ENCODE peak calls at places on chromosomes 16 and 17, in four cellular contexts. W is progenitor cell of endocrine pancreas, R is neural progenitor cell, S is brain microvascular endothelial cell. F is an unnamed sample.
A peak's percentile ranks its signal among the peaks of the same experiment; 100 is the strongest.

GRCh38 chr17:42920922-42921321 is 20.3 kb downstream of the G6PC1 start:
- DNase-seq in W (no peak), R (no peak), S (no peak), F (no peak)

GRCh38 chr17:8384801-8385335 is 1.9 kb upstream of the RPL26 start:
- DNase-seq in W (no peak), R (peak; percentile 21), S (peak; percentile 80), F (no peak)

GRCh38 chr16:85316321-85316919 is 204.1 kb upstream of the CIBAR2 start:
- DNase-seq in W (peak; percentile 62), R (peak; percentile 88), S (no peak), F (peak; percentile 85)

GRCh38 chr16:4987580-4988374 is 29.6 kb downstream of the SEC14L5 start:
- DNase-seq in W (peak; percentile 15), R (peak; percentile 40), S (no peak), F (peak; percentile 45)

GRCh38 chr16:88747588-88748301 is 37.3 kb downstream of the PIEZO1 start:
- DNase-seq in W (no peak), R (no peak), S (no peak), F (no peak)

GRCh38 chr16:62036101-62036806 is at the start of gene CDH8:
- DNase-seq in W (peak; percentile 26), R (peak; percentile 89), S (peak; percentile 36), F (peak; percentile 69)

GRCh38 chr17:57338257-57338919 is 82.1 kb downstream of the MSI2 start:
- DNase-seq in W (no peak), R (peak; percentile 70), S (no peak), F (no peak)

GRCh38 chr16:19766988-19767387 is 48.9 kb downstream of the IQCK start:
- DNase-seq in W (no peak), R (no peak), S (no peak), F (no peak)

GRCh38 chr16:30472328-30472942 is at the start of gene ITGAL:
- DNase-seq in W (no peak), R (no peak), S (no peak), F (no peak)

GRCh38 chr17:78879679-78880186 is 23.3 kb downstream of the CEP295NL start:
- DNase-seq in W (no peak), R (no peak), S (peak; percentile 87), F (peak; percentile 35)

GRCh38 chr16:31179153-31179746 is 689 bp upstream of the FUS start:
- DNase-seq in W (no peak), R (no peak), S (no peak), F (no peak)

GRCh38 chr17:79306688-79307323 is 232.2 kb downstream of the ENGASE start:
- DNase-seq in W (no peak), R (no peak), S (no peak), F (no peak)

GRCh38 chr17:53736516-53737274 is 86.0 kb upstream of the KIF2B start:
- DNase-seq in W (no peak), R (no peak), S (no peak), F (peak; percentile 13)

GRCh38 chr16:52469775-52470174 is 77.2 kb downstream of the TOX3 start:
- DNase-seq in W (no peak), R (no peak), S (no peak), F (no peak)

GRCh38 chr17:31318298-31319190 is 2.9 kb downstream of the EVI2A start:
- DNase-seq in W (no peak), R (peak; percentile 18), S (peak; percentile 45), F (no peak)

GRCh38 chr17:50049636-50050035 is 6.3 kb upstream of the ITGA3 start:
- DNase-seq in W (no peak), R (no peak), S (no peak), F (no peak)

GRCh38 chr17:40355123-40355803 is 9.3 kb downstream of the GJD3 start:
- DNase-seq in W (peak; percentile 87), R (peak; percentile 82), S (no peak), F (peak; percentile 90)

GRCh38 chr17:61401280-61402072 is 1.8 kb downstream of the TBX2 start:
- DNase-seq in W (no peak), R (peak; percentile 21), S (no peak), F (no peak)

GRCh38 chr17:73262676-73263642 is 1.3 kb upstream of the CPSF4L start:
- DNase-seq in W (no peak), R (no peak), S (no peak), F (no peak)

GRCh38 chr17:40810505-40810904 is 10.7 kb upstream of the KRT28 start:
- DNase-seq in W (no peak), R (no peak), S (no peak), F (no peak)

DNA sequence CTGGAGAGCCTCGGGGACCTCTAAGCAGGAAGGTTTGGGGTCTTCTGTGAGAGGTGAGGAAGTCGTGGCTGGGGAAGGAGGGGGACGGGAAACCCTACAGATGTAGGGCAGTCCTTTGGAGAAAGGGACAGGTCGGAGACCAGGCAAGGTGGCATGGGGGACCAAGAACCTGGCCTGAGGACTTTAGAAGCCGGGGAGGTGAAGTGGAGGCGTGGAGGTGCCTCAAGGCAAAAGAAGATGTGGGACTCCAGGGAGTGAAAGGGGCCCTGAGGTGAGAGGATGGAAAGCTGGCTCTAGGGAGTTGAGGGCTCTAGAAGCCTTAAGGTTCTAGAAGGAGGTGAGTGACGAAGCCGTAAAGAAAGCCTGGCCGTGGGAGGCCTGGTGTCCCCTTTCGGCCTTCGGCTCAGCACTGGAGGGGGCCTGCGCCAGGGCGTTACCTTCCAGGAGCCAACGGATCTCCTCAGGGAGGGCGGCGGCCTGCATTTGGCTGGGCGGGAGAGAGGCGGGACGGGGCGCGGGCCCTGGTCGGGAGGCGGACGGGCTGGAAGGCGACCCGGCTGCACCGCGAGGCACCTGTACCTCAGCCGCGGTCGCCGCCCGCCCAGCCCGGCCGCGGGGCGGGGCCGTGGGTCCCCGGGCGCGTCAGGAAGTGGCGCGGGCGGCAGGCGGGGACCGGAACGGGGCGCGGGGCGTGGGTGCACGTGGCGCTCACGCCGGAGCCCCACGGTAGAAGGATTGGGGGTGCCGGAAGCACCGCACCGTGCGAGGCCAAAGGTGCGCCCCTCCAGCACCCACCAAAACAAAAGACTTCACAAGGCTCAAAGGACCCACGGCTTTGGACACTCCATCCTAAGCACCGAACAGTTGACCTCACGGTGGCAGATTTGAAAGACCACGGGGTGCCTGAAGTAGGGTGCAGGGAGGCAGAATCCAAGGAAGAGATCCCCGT is at the start of gene SKAP1:
- DNase-seq in W (no peak), R (peak; percentile 43), S (no peak), F (peak; percentile 56)
- TF ChIP-seq CTCF in W (no peak), R (no peak), S (no peak), F (no peak)

GRCh38 chr17:81295678-81296381 is 723 bp upstream of the SLC38A10 start:
- DNase-seq in W (peak; percentile 37), R (peak; percentile 70), S (peak; percentile 13), F (no peak)
- TF ChIP-seq CTCF in W (peak; percentile 52), R (peak; percentile 49), S (peak; percentile 65), F (peak; percentile 17)

DNA sequence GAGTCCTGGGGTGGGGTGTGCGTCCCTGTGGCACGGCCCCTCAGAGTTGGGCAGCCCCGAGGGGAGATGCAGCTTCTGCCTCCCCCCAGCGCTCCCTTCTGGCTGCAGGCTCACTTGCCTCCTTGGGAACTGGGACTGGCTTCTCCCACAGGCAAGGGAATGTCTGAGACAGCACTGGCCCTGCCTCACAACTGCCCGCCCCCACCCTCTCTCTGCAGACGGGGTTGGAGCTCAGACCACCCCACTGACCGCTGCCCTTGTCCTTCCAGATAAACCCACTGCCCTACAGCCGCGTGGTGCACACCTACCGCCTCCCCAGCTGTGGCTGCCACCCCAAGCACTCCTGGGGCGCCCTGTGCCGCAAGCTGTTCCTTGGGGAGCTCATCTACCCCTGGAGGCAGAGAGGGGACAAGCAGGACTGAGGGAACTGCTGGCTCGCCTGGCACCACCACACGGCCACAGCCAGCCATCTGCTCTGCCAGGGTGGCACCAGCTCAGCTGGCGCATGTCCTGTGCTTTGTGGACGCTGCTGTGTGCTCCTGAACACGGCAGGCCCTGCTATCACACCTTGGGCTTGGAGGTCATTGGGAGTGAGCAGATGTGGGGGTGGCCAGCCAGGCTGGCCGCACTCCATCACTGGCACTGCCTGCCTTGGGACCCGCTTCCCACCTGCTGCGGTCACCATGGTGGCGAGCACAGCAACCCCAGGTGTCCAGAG is 7.1 kb upstream of the RAB40C start:
- DNase-seq in W (no peak), R (no peak), S (no peak), F (no peak)
- TF ChIP-seq CTCF in W (no peak), R (no peak), S (no peak), F (no peak)

GRCh38 chr16:23728112-23728477 is 15.1 kb upstream of the ERN2 start:
- DNase-seq in W (no peak), R (no peak), S (no peak), F (no peak)
- TF ChIP-seq CTCF in W (no peak), R (no peak), S (no peak), F (no peak)

DNA sequence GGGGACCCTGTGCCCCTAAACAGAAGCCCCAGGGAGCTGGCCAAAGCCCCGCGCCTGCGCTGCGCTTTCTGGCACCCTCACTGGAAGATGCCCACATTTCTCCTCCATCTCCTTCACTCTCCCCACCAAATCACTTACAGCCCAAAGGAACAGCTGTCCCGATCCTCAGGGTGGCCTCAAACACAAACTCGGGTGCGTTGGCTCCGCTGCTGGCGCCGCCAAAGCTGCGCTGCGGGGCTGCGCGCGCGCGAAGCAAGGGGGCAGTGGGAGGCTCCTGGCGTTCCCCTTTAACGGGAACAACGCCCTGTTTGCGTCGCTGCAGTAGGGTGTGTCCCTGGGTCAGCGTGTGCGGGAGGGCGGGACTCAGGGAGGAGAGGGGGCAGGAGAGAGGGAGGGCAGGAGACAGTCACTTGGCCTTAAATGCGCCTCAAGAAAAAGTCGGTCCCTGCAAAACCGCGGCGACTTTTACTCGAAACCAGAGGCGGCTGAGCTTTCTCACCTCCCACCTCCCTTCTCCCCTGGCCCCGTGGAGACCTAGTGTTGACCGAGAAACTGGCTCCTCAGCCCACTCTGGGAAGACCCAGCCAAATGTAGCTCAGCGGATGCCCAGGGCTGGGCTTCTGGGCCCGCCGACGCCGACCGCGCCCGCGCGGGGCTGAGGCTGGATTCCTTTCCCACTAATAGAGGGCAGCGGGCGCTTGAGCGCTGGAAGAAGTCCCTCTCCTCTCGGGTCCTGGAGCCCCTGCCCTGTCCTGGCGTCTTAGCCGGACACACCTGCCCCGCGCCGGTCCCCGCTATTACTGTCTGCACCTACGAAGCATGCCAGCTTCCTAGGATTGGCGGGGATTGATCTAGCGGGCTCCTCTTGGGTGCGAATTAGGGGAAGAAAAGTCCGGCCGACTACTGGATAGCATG is 2.6 kb downstream of the PMP22 start:
- DNase-seq in W (peak; percentile 17), R (peak; percentile 81), S (no peak), F (peak; percentile 50)
- TF ChIP-seq CTCF in W (no peak), R (no peak), S (peak; percentile 21), F (no peak)

GRCh38 chr17:37358830-37359681 is 16.7 kb upstream of the C17orf78 start:
- DNase-seq in W (peak; percentile 97), R (peak; percentile 100), S (peak; percentile 81), F (peak; percentile 98)
- TF ChIP-seq CTCF in W (peak; percentile 53), R (peak; percentile 48), S (no peak), F (no peak)

DNA sequence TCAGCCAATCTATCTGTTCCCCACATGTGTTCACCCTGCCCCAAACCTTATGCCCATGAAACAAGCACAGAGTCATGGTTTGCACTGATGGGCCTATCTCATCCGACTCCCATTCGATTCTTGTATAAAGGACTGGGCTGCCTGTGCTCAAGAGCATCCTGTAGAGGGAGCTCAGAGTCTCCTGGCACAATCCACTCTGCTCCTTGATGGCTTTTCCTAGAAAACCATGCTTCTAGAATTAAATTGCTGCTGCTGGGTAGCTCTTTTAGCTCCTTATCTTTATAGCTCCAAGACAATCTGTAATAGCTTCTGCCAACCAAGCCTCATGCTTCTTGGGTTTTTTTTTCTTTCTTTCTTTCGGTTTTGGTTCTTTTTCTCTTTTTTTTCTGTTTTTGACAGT is 9.7 kb downstream of the ZNF19 start:
- DNase-seq in W (no peak), R (peak; percentile 60), S (no peak), F (peak; percentile 10)
- TF ChIP-seq CTCF in W (peak; percentile 65), R (peak; percentile 66), S (peak; percentile 82), F (peak; percentile 38)